ENCODE peak calls at places on chromosomes 11 and 22, in seven cellular contexts. E is KG1; K is NCI-H146; R is stimulated activated CD8-positive, alpha-beta memory T cell treated with anti-CD3 and anti-CD28 coated beads, Interleukin-2, amount 100 ng/mL, for 1 hour; G is neural crest cell; Y is GM06990; O is stimulated activated naive CD8-positive, alpha-beta T cell treated with anti-CD3 and anti-CD28 coated beads, Interleukin-15, Interleukin-2, amounts not matched to agents 100 U/mL and 50 U/mL, for 24 hours. V is an unnamed sample.

GRCh38 chr11:119158467-119158866 is 9.6 kb downstream of the ABCG4 start:
- DNase-seq in E (no peak), K (no peak), R (no peak), O (no peak), G (no peak), Y (no peak), V (no peak)

GRCh38 chr11:95364324-95365295 is 133.6 kb upstream of the SESN3 start:
- DNase-seq in O (no peak), E (no peak), K (no peak), R (no peak), Y (no peak), G (no peak), V (peak; percentile 75)

GRCh38 chr11:105244157-105244820 is 104.7 kb upstream of the CARD18 start:
- DNase-seq in Y (no peak), O (no peak), G (no peak), E (no peak), R (no peak), K (no peak), V (no peak)

GRCh38 chr11:62579252-62579651 is 5.6 kb upstream of the EEF1G start:
- DNase-seq in Y (no peak), E (no peak), R (no peak), G (no peak), O (no peak), K (no peak), V (no peak)

GRCh38 chr22:21451545-21452520 is 15.4 kb upstream of the TMEM191C start:
- DNase-seq in O (no peak), R (no peak), K (no peak), E (no peak), Y (no peak), G (peak; percentile 1), V (no peak)

GRCh38 chr11:80285076-80285790 is 844.4 kb upstream of the TENM4 start:
- DNase-seq in E (no peak), K (no peak), O (no peak), Y (no peak), G (no peak), R (no peak), V (no peak)

GRCh38 chr22:46911341-46911740 is 148.9 kb downstream of the TBC1D22A start:
- DNase-seq in O (no peak), E (no peak), Y (no peak), G (no peak), R (no peak), K (no peak), V (peak; percentile 21)

GRCh38 chr11:124793466-124794278 is 6.5 kb downstream of the MSANTD2 start:
- DNase-seq in K (peak; percentile 42), O (no peak), R (no peak), Y (peak; percentile 16), E (peak; percentile 65), G (no peak), V (peak; percentile 79)

GRCh38 chr11:76665172-76665571 is 5.4 kb downstream of the LRRC32 start:
- DNase-seq in Y (no peak), K (no peak), G (no peak), E (no peak), R (no peak), O (no peak), V (no peak)

GRCh38 chr11:30879322-30880020 is 293.3 kb upstream of the MPPED2 start:
- DNase-seq in K (peak; percentile 22), E (no peak), Y (no peak), R (no peak), O (no peak), G (no peak), V (peak; percentile 48)